ENCODE peak calls at places on chromosomes 12 and 14, in six cellular contexts. M, P, J, Q, D and E are unnamed samples.

GRCh38 chr12:16112151-16112550 is 165.3 kb downstream of the SLC15A5 start:
- DNase-seq in M (no peak), P (no peak), J (no peak), Q (no peak), D (no peak), E (no peak)

GRCh38 chr12:62933220-62933870 is 1.6 kb downstream of the PPM1H start:
- DNase-seq in M (no peak), P (no peak), J (no peak), Q (no peak), D (no peak), E (no peak)

GRCh38 chr14:77243853-77244252 is 27.2 kb downstream of the NGB start:
- DNase-seq in M (no peak), P (no peak), J (no peak), Q (no peak), D (no peak), E (no peak)

GRCh38 chr12:31578632-31579031 is 12.3 kb downstream of the DENND5B start:
- DNase-seq in M (no peak), P (no peak), J (no peak), Q (no peak), D (no peak), E (peak; percentile 75)

GRCh38 chr12:94718114-94718513 is 67.8 kb upstream of the TMCC3 start:
- DNase-seq in M (no peak), P (peak; percentile 66), J (no peak), Q (no peak), D (no peak), E (no peak)

GRCh38 chr14:55438066-55438683 is 2.2 kb downstream of the TBPL2 start:
- DNase-seq in M (peak; percentile 27), P (peak; percentile 58), J (no peak), Q (no peak), D (no peak), E (peak; percentile 85)

GRCh38 chr12:44158746-44159145 is 322.9 kb downstream of the TMEM117 start:
- DNase-seq in M (no peak), P (no peak), J (no peak), Q (no peak), D (no peak), E (no peak)

GRCh38 chr12:106296179-106296877 is 6.2 kb upstream of the TCP11L2 start:
- DNase-seq in M (no peak), P (peak; percentile 97), J (no peak), Q (no peak), D (no peak), E (peak; percentile 92)

GRCh38 chr12:46164186-46164585 is 104.7 kb downstream of the SLC38A1 start:
- DNase-seq in M (no peak), P (peak; percentile 92), J (no peak), Q (no peak), D (no peak), E (no peak)

GRCh38 chr14:85308531-85309300 is 221.2 kb upstream of the FLRT2 start:
- DNase-seq in M (no peak), P (no peak), J (no peak), Q (no peak), D (no peak), E (no peak)

GRCh38 chr12:11854011-11854499 is 204.6 kb downstream of the ETV6 start:
- DNase-seq in M (no peak), P (no peak), J (no peak), Q (no peak), D (no peak), E (no peak)

GRCh38 chr12:455821-456220 is 3.9 kb upstream of the B4GALNT3 start:
- DNase-seq in M (no peak), P (no peak), J (no peak), Q (no peak), D (no peak), E (no peak)
- H3K27me3 ChIP-seq in M (peaks cover 50% of the 10 kb centered on the region), P (peaks cover 10% of the 10 kb centered on the region), J (no peaks in the 10 kb centered on the region), Q (no peaks in the 10 kb centered on the region), D (no peaks in the 10 kb centered on the region), E (peaks cover 52% of the 10 kb centered on the region)

DNA sequence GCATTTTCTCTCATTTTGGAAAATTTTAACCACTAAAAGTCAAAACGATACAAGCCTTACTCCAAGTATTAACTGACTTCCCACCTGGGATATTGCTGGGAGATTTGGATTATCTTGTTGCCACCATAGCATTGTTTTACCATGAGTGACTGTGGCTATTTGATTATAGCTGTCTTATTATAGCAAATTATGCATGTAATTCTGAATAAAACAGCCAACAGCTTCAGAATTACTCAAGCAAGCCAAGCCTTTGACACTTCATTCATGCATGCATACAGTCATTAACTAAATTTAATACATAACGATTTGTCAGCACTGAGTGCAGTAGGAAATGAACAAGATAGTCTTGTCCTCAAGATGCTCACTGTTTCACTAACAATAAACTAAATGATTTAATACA is 133.0 kb upstream of the FRMD6 start:
- DNase-seq in M (no peak), P (no peak), J (no peak), Q (no peak), D (no peak), E (no peak)
- H3K27me3 ChIP-seq in M (no peaks in the 10 kb centered on the region), P (no peaks in the 10 kb centered on the region), J (no peaks in the 10 kb centered on the region), Q (no peaks in the 10 kb centered on the region), D (no peaks in the 10 kb centered on the region), E (no peaks in the 10 kb centered on the region)

GRCh38 chr14:99816642-99817041 is 23.4 kb downstream of the EML1 start:
- DNase-seq in M (no peak), P (no peak), J (no peak), Q (no peak), D (no peak), E (no peak)
- H3K27me3 ChIP-seq in M (no peaks in the 10 kb centered on the region), P (peaks cover 1% of the 10 kb centered on the region), J (no peaks in the 10 kb centered on the region), Q (no peaks in the 10 kb centered on the region), D (no peaks in the 10 kb centered on the region), E (no peaks in the 10 kb centered on the region)

GRCh38 chr14:105088812-105089745 is 23.8 kb upstream of the GPR132 start:
- DNase-seq in M (no peak), P (no peak), J (peak; percentile 27), Q (no peak), D (no peak), E (peak; percentile 38)
- H3K27me3 ChIP-seq in M (no peaks in the 10 kb centered on the region), P (no peaks in the 10 kb centered on the region), J (no peaks in the 10 kb centered on the region), Q (no peaks in the 10 kb centered on the region), D (peaks cover 14% of the 10 kb centered on the region), E (no peaks in the 10 kb centered on the region)

DNA sequence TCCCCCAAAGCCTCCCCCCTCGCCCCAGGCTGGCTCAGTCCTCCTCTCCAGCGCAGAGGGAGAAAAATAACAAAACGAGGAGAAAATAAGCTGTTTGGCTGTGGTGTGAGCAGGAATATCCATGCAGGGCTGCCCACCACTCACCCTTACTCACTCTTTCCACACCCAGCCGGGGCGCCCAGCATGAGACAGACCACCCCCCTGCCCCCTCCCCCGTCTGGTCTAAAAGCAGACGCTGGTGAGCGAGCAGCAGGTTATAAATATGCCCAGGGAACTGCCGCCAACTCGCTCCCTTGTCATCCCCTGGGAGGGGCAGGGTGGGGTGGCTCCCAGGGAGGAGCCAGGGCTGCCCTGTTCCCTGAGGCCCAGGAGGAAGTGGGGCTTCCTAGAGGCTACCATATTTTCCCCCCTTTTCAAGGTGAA is 7.4 kb downstream of the WNT1 start:
- DNase-seq in M (no peak), P (no peak), J (no peak), Q (no peak), D (no peak), E (no peak)
- H3K27me3 ChIP-seq in M (peaks cover 79% of the 10 kb centered on the region), P (peaks cover 53% of the 10 kb centered on the region), J (peaks cover 4% of the 10 kb centered on the region), Q (no peaks in the 10 kb centered on the region), D (peaks cover 51% of the 10 kb centered on the region), E (peaks cover 72% of the 10 kb centered on the region)